ENCODE peak calls at places on chromosomes 1 and 21, in ten cellular contexts. A is endothelial cell of umbilical vein, I is cardiac muscle cell, M is spleen, U is neuronal stem cell, W is heart left ventricle, L is breast epithelium, E is psoas muscle, C is A549, Q is IMR-90. Z is an unnamed sample. For H3K4me1, the result is how much of the 10 kb centered on the place peaks cover.

GRCh38 chr1:245971711-245972085 is 535.4 kb downstream of the SMYD3 start:
- DNase-seq in L (no peak), I (no peak), A (no peak), M (no peak), C (no peak), U (no peak), E (no peak), W (no peak), Q (peak), Z (peak)

GRCh38 chr1:217137210-217137871 is 414.1 kb upstream of the ESRRG start:
- DNase-seq in I (no peak), W (no peak), A (no peak), U (peak), M (peak), L (no peak), Q (no peak), C (no peak), E (no peak), Z (no peak)

GRCh38 chr1:237677979-237678378 is 212.7 kb downstream of the ZP4 start:
- DNase-seq in C (no peak), L (no peak), Q (peak), A (no peak), E (no peak), M (no peak), W (no peak), I (peak), U (no peak), Z (peak)

GRCh38 chr1:15617874-15618684 is 821 bp downstream of the DDI2 start:
- DNase-seq in A (peak), M (no peak), L (peak), E (peak), C (no peak), Q (no peak), W (peak), U (no peak), I (peak), Z (no peak)

GRCh38 chr1:241485554-241485992 is 34.0 kb downstream of the FH start:
- DNase-seq in E (no peak), I (peak), U (no peak), M (no peak), L (no peak), C (peak), W (no peak), A (peak), Q (peak), Z (no peak)

GRCh38 chr1:19610282-19610978 is 33.7 kb upstream of the NBL1 start:
- DNase-seq in C (no peak), L (no peak), M (no peak), U (no peak), W (no peak), A (no peak), E (no peak), Q (peak), I (no peak), Z (no peak)

GRCh38 chr1:113780363-113781146 is 21.3 kb upstream of the PHTF1 start:
- DNase-seq in C (no peak), A (no peak), M (no peak), E (no peak), L (no peak), U (no peak), Q (peak), I (no peak), W (no peak), Z (no peak)

GRCh38 chr1:161803181-161803580 is 37.1 kb downstream of the ATF6 start:
- DNase-seq in Q (no peak), L (no peak), I (no peak), M (no peak), C (no peak), E (no peak), U (no peak), A (no peak), W (no peak), Z (no peak)

GRCh38 chr21:27480841-27481261 is 514.0 kb upstream of the ADAMTS5 start:
- DNase-seq in E (no peak), U (no peak), C (no peak), L (peak), M (no peak), I (peak), W (no peak), A (no peak), Q (peak), Z (peak)

GRCh38 chr1:80657707-80658106 is 1143.0 kb upstream of the ADGRL2 start:
- DNase-seq in U (peak), A (no peak), C (no peak), E (no peak), M (no peak), L (no peak), W (no peak), Q (no peak), I (no peak), Z (no peak)

GRCh38 chr1:227903061-227903521 is 44.6 kb downstream of the WNT9A start:
- DNase-seq in C (no peak), I (no peak), Q (no peak), W (peak), M (peak), U (no peak), A (no peak), L (no peak), E (peak), Z (no peak)

GRCh38 chr1:203120325-203121138 is 7.0 kb upstream of the ADORA1 start:
- DNase-seq in U (no peak), A (no peak), W (no peak), L (no peak), I (no peak), E (no peak), C (no peak), Q (no peak), M (no peak), Z (no peak)

GRCh38 chr1:107140703-107141490 is at the start of gene NTNG1:
- DNase-seq in I (peak), A (no peak), U (peak), L (no peak), Q (no peak), W (no peak), E (no peak), C (no peak), M (peak), Z (no peak)

GRCh38 chr1:205284420-205285144 is 37.0 kb downstream of the NUAK2 start:
- DNase-seq in L (peak), A (peak), M (peak), C (peak), W (peak), U (peak), Q (peak), E (peak), I (peak), Z (peak)

GRCh38 chr1:6412896-6413295 is 6.8 kb downstream of the HES2 start:
- DNase-seq in C (no peak), M (no peak), E (no peak), Q (no peak), L (no peak), A (no peak), W (no peak), I (no peak), U (no peak), Z (peak)

GRCh38 chr1:56516539-56517252 is 62.7 kb downstream of the PLPP3 start:
- DNase-seq in A (peak), L (peak), I (peak), W (no peak), E (no peak), M (no peak), Q (peak), C (no peak), U (no peak), Z (peak)

GRCh38 chr1:228307218-228308023 is 99.2 kb downstream of the TRIM11 start:
- DNase-seq in A (no peak), I (no peak), U (no peak), W (peak), L (no peak), Q (no peak), E (no peak), M (peak), C (no peak), Z (no peak)

GRCh38 chr1:79497193-79497773 is 490.8 kb upstream of the ADGRL4 start:
- DNase-seq in I (peak), C (peak), W (no peak), E (no peak), A (peak), U (peak), L (no peak), M (no peak), Q (peak), Z (peak)

GRCh38 chr1:6239950-6240768 is 3.8 kb upstream of the HES3 start:
- DNase-seq in A (no peak), Q (peak), M (no peak), W (no peak), L (no peak), I (peak), C (no peak), U (no peak), E (no peak), Z (no peak)

GRCh38 chr21:36678538-36678937 is 20.4 kb upstream of the SIM2 start:
- DNase-seq in E (no peak), A (no peak), M (no peak), Q (no peak), U (no peak), W (no peak), I (no peak), C (no peak), L (no peak), Z (no peak)

GRCh38 chr1:150971583-150972416 is 2.8 kb downstream of the CERS2 start:
- DNase-seq in L (no peak), C (no peak), W (no peak), Q (no peak), I (no peak), U (no peak), M (peak), A (no peak), E (no peak), Z (no peak)

GRCh38 chr1:1946540-1946939 is 27.5 kb upstream of the TMEM52 start:
- DNase-seq in E (peak), M (peak), Q (peak), I (peak), C (no peak), L (no peak), A (no peak), W (peak), U (no peak), Z (no peak)

GRCh38 chr1:212554401-212554800 is 54.2 kb upstream of the ATF3 start:
- DNase-seq in C (no peak), E (no peak), I (no peak), L (no peak), W (no peak), M (no peak), U (no peak), Q (peak), A (no peak), Z (peak)

GRCh38 chr1:38779491-38779890 is 80.1 kb downstream of the RRAGC start:
- DNase-seq in M (no peak), Q (no peak), I (no peak), A (no peak), U (no peak), E (no peak), W (no peak), L (no peak), C (no peak), Z (no peak)

GRCh38 chr1:38780133-38780532 is 79.4 kb downstream of the RRAGC start:
- DNase-seq in U (no peak), Q (no peak), A (no peak), C (no peak), I (no peak), L (no peak), M (no peak), E (no peak), W (no peak), Z (no peak)

GRCh38 chr1:38778051-38778450 is 81.5 kb downstream of the RRAGC start:
- DNase-seq in U (no peak), E (no peak), W (no peak), C (no peak), Q (no peak), A (no peak), M (no peak), I (no peak), L (no peak), Z (no peak)

GRCh38 chr1:38777464-38777957 is 82.1 kb downstream of the RRAGC start:
- DNase-seq in U (no peak), E (no peak), I (no peak), L (no peak), Q (no peak), C (no peak), A (no peak), W (no peak), M (no peak), Z (no peak)

DNA sequence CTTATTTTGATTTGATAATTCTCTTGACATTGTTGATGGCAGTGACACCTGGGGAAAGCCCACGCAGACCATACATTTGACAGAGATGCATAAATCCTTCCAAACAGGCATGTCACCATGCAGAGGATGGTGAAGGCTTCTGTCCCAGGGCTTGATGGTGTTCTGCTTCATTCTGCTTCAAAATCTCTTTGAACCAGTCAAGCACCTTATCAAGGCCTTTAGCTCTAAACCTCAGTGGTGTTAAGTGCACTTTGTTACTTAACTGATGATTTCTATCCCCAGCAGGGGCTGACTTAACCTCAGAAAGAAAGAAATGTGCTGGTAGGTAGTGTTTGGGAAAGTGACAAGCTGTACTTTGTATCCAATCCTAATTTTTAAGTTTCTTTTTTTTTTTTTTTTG is 81.1 kb downstream of the RRAGC start:
- DNase-seq in Q (no peak), I (no peak), A (no peak), L (no peak), E (no peak), U (no peak), C (no peak), M (no peak), W (no peak), Z (no peak)
- H3K4me1 ChIP-seq in Q (under half), I (under half), A (under half), L (under half), E (under half), U (under half), C (under half), M (under half), W (under half), Z (under half)

GRCh38 chr1:97986041-97987005 is 65.5 kb upstream of the DPYD start:
- DNase-seq in L (no peak), I (peak), Q (peak), A (peak), U (no peak), E (no peak), C (no peak), W (no peak), M (no peak), Z (peak)

DNA sequence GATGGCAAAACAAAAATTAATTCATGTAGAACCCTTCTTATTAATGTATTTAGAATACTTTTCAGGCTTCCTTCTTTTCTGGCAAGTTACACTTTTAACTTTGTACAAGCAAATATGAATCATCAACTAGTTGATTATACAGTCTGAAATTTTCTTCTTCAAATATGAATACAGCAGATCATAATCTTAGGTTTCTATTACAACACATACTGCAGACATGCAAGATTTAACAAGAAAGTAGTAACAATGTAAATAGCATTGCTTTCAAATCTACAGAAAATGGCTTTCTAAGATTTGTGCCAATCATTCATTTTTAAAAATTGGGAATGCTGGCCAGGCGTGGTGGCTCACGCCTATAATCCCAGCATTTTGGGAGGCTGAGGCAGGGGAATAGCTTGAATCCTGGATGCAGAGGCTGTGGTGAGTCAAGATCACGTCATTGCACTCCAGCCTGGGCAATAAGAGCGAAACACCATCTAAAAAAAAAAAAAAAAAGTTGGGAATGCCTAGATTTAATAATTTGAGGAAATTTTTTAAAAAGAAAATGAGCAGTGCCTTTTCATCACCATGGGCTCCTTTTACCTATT is 68.4 kb upstream of the DPYD start:
- DNase-seq in C (no peak), M (no peak), W (no peak), L (no peak), A (no peak), E (no peak), U (no peak), Q (peak), I (peak), Z (peak)
- H3K4me1 ChIP-seq in C (under half), M (under half), W (under half), L (under half), A (under half), E (under half), U (under half), Q (under half), I (under half), Z (under half)

DNA sequence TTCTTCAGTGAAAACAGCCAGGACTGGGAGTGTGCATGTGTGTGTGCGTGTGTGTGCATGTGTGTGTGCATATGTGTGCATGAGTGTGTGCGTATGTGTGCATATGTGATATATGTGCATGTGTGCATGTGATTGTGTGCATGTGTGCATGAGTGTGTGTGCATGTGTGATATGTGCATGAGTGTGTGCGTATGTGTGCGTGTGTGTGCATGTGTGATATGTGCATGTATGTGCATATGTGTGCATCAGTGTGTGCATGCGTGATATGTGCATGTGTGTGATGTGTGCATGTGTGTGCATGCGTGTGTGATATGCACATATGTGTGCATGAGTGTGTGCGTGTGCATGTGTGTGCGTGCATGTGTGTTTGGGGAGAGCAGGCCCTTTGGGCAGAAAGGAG is 89.8 kb downstream of the ITPKB start:
- DNase-seq in M (no peak), A (no peak), W (no peak), I (no peak), Q (no peak), L (no peak), U (no peak), E (peak), C (no peak), Z (no peak)
- H3K4me1 ChIP-seq in M (under half), A (under half), W (under half), I (under half), Q (under half), L (under half), U (under half), E (under half), C (under half), Z (under half)

DNA sequence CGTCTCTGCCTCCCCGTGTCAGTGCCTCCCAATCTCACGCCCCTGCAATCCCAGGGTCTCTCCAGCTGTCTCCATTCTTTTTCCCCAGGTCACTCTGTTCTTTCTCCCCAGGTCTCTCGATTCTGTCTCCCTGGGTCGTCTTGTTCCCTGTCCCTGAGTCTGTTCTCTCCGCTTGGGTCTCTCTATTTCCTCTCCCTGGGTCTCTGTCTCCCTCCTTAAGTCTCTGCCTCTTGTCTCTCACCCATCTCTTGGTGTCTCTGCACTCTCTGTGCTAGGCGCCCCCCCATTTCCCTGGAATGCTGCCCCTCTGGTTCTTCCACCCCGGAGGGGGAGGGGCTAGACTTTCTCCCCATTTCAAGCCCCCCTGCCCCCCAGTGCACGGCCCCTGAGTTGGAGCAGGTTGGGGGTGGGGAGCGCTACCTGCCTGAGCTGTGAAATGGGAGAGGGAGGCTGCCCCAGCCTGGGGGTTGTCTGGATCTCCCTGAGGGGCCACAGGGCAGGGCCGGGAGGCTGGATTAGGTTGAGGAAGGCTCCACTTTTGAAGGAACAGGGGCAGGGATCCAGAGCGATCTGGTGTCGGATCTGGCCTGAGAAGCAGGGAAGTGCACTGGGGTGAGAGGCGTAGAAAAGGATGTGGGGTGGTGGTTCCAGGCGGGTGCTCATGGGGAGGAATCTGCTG is 1.4 kb downstream of the PTPRF start:
- DNase-seq in I (no peak), U (no peak), A (no peak), M (no peak), L (no peak), Q (no peak), C (no peak), E (no peak), W (no peak), Z (no peak)
- H3K4me1 ChIP-seq in I (under half), U (under half), A (under half), M (under half), L (under half), Q (under half), C (under half), E (under half), W (under half), Z (under half)

DNA sequence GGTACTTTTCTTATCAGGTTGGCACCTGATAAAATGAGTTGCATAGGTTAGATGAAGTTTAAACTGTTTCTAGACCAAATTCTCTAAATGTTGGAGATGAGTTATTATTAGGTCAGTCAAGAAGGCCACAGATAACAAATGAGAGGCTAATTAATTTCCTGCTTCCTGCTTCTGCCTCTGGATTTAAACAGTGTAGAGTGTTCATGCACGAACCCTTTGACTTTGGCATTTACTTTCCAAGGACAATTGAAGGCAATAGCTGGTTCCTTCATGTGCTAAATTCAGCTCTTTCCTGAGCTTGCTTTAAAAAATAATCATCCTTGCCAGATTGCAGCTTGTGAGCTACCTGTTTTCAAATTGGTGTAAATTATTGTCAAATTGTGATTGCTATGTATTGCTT is 80.6 kb downstream of the RASAL2 start:
- DNase-seq in I (no peak), C (no peak), W (no peak), L (no peak), U (no peak), E (no peak), A (no peak), M (no peak), Q (no peak), Z (no peak)
- H3K4me1 ChIP-seq in I (under half), C (under half), W (under half), L (under half), U (under half), E (under half), A (under half), M (under half), Q (under half), Z (under half)

GRCh38 chr1:42965339-42965738 is 6.7 kb upstream of the SLC2A1 start:
- DNase-seq in U (no peak), W (no peak), A (no peak), I (no peak), L (no peak), E (no peak), M (no peak), Q (no peak), C (no peak), Z (no peak)
- H3K4me1 ChIP-seq in U (under half), W (under half), A (under half), I (under half), L (under half), E (under half), M (under half), Q (under half), C (half or more), Z (under half)

Z was measured in astrocyte.